ENCODE peak calls at places on chromosomes 12 and 14, in four cellular contexts. Z, T, K and L are unnamed samples.

GRCh38 chr14:103326078-103326477 is 8.0 kb upstream of the EIF5 start:
- DNase-seq in Z (no peak), T (no peak), K (no peak), L (no peak)

GRCh38 chr12:23132357-23132756 is 507.4 kb downstream of the ETNK1 start:
- DNase-seq in Z (no peak), T (no peak), K (no peak), L (no peak)

GRCh38 chr14:81453166-81453766 is 53.1 kb upstream of the STON2 start:
- DNase-seq in Z (no peak), T (peak; percentile 55), K (no peak), L (no peak)

GRCh38 chr12:114400395-114400794 is 5.5 kb downstream of the TBX5 start:
- DNase-seq in Z (no peak), T (no peak), K (no peak), L (no peak)

GRCh38 chr12:68393398-68393797 is 61.2 kb upstream of the MDM1 start:
- DNase-seq in Z (no peak), T (no peak), K (no peak), L (no peak)

GRCh38 chr12:90611891-90612290 is 343.1 kb downstream of the CCER1 start:
- DNase-seq in Z (no peak), T (no peak), K (no peak), L (no peak)

GRCh38 chr14:22973217-22974032 is 8.9 kb downstream of the AJUBA start:
- DNase-seq in Z (peak; percentile 57), T (peak; percentile 19), K (no peak), L (no peak)

GRCh38 chr12:89247541-89247942 is 104.8 kb downstream of the DUSP6 start:
- DNase-seq in Z (no peak), T (no peak), K (no peak), L (no peak)

GRCh38 chr14:88864198-88864597 is 39.7 kb downstream of the TTC8 start:
- DNase-seq in Z (no peak), T (no peak), K (no peak), L (no peak)

GRCh38 chr12:106919910-106920544 is 35.7 kb upstream of the TMEM263 start:
- DNase-seq in Z (peak; percentile 44), T (peak; percentile 57), K (no peak), L (peak; percentile 3)

GRCh38 chr12:93379432-93380308 is 1.9 kb downstream of the NUDT4 start:
- DNase-seq in Z (no peak), T (peak; percentile 23), K (no peak), L (no peak)

GRCh38 chr12:7155471-7156034 is 25.4 kb downstream of the CLSTN3 start:
- DNase-seq in Z (no peak), T (no peak), K (no peak), L (no peak)

GRCh38 chr14:64841772-64842490 is 37.8 kb downstream of the SPTB start:
- DNase-seq in Z (no peak), T (no peak), K (no peak), L (no peak)

GRCh38 chr12:89135976-89136634 is 216.2 kb downstream of the DUSP6 start:
- DNase-seq in Z (peak; percentile 76), T (no peak), K (peak; percentile 35), L (no peak)

GRCh38 chr14:20412422-20412821 is 879 bp downstream of the TEP1 start:
- DNase-seq in Z (no peak), T (peak; percentile 15), K (no peak), L (no peak)

GRCh38 chr12:93847517-93848452 is 170.6 kb downstream of the CRADD start:
- DNase-seq in Z (no peak), T (peak; percentile 16), K (no peak), L (peak; percentile 35)

GRCh38 chr14:26719514-26719913 is 121.7 kb upstream of the NOVA1 start:
- DNase-seq in Z (peak; percentile 51), T (no peak), K (no peak), L (peak; percentile 75)

GRCh38 chr12:115325858-115326257 is 641.9 kb upstream of the TBX3 start:
- DNase-seq in Z (no peak), T (no peak), K (no peak), L (no peak)

GRCh38 chr14:84496677-84497076 is 1033.3 kb upstream of the FLRT2 start:
- DNase-seq in Z (no peak), T (no peak), K (no peak), L (no peak)

GRCh38 chr12:30828686-30829085 is 73.9 kb upstream of the CAPRIN2 start:
- DNase-seq in Z (no peak), T (no peak), K (no peak), L (peak; percentile 94)

GRCh38 chr12:55850893-55851292 is 8.2 kb upstream of the MMP19 start:
- DNase-seq in Z (peak; percentile 52), T (no peak), K (no peak), L (no peak)
- TF ChIP-seq CTCF in Z (no peak), T (no peak), K (no peak), L (no peak)

GRCh38 chr12:110545812-110546211 is 37.3 kb downstream of the PPTC7 start:
- DNase-seq in Z (no peak), T (no peak), K (no peak), L (no peak)
- H3K4me3 ChIP-seq in Z (no peak overlapping the region), T (no peak overlapping the region), K (no peak overlapping the region), L (no peak overlapping the region)

DNA sequence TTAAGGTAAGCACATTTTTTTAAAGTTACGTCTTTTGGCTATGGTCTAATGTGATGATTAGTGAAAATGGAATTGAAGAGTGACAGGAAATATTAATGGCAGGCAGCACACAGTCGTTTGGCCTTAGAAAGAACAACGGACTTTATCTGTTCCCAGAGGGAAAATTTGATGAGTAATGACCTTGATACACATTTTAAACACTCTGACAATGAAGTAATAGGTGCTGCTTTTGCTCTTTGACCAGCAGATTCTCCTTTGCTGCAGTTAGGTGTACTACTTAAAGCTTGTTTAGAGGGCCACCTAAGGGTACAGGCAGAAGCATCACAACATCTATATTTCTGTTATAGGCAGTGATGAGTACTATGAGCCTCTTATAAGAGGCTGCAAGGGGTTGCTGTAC is 27.1 kb upstream of the RNU6-8 start:
- DNase-seq in Z (no peak), T (no peak), K (no peak), L (no peak)
- TF ChIP-seq CTCF in Z (no peak), T (no peak), K (no peak), L (peak; percentile 9)

GRCh38 chr14:35940291-35940690 is 114.2 kb downstream of the BRMS1L start:
- DNase-seq in Z (no peak), T (peak; percentile 80), K (no peak), L (no peak)
- H3K4me3 ChIP-seq in Z (peak overlapping the region; percentile 16), T (peak overlapping the region; percentile 49), K (no peak overlapping the region), L (no peak overlapping the region)

GRCh38 chr14:54839681-54840080 is 62.9 kb downstream of the GCH1 start:
- DNase-seq in Z (no peak), T (no peak), K (no peak), L (no peak)

GRCh38 chr14:54840336-54840735 is 62.3 kb downstream of the GCH1 start:
- DNase-seq in Z (no peak), T (no peak), K (no peak), L (no peak)

GRCh38 chr14:54837508-54838149 is 65.0 kb downstream of the GCH1 start:
- DNase-seq in Z (no peak), T (no peak), K (no peak), L (no peak)

GRCh38 chr14:54838931-54839512 is 63.6 kb downstream of the GCH1 start:
- DNase-seq in Z (no peak), T (no peak), K (no peak), L (no peak)

GRCh38 chr14:54840798-54841197 is 61.8 kb downstream of the GCH1 start:
- DNase-seq in Z (no peak), T (no peak), K (no peak), L (no peak)
- TF ChIP-seq CTCF in Z (no peak), T (no peak), K (no peak), L (no peak)

GRCh38 chr12:118103231-118103600 is 595 bp downstream of the VSIG10 start:
- DNase-seq in Z (peak; percentile 10), T (no peak), K (no peak), L (no peak)

GRCh38 chr12:118103601-118104382 is at the start of gene VSIG10:
- DNase-seq in Z (peak; percentile 68), T (no peak), K (no peak), L (no peak)

GRCh38 chr12:118101051-118101450 is 2.8 kb downstream of the VSIG10 start:
- DNase-seq in Z (no peak), T (no peak), K (no peak), L (no peak)

GRCh38 chr12:118102609-118103008 is 1.2 kb downstream of the VSIG10 start:
- DNase-seq in Z (no peak), T (no peak), K (no peak), L (no peak)

GRCh38 chr12:118102070-118102469 is 1.7 kb downstream of the VSIG10 start:
- DNase-seq in Z (no peak), T (no peak), K (peak; percentile 76), L (peak; percentile 61)
- H3K4me3 ChIP-seq in Z (no peak overlapping the region), T (no peak overlapping the region), K (peak overlapping the region; percentile 89), L (peak overlapping the region; percentile 88)

DNA sequence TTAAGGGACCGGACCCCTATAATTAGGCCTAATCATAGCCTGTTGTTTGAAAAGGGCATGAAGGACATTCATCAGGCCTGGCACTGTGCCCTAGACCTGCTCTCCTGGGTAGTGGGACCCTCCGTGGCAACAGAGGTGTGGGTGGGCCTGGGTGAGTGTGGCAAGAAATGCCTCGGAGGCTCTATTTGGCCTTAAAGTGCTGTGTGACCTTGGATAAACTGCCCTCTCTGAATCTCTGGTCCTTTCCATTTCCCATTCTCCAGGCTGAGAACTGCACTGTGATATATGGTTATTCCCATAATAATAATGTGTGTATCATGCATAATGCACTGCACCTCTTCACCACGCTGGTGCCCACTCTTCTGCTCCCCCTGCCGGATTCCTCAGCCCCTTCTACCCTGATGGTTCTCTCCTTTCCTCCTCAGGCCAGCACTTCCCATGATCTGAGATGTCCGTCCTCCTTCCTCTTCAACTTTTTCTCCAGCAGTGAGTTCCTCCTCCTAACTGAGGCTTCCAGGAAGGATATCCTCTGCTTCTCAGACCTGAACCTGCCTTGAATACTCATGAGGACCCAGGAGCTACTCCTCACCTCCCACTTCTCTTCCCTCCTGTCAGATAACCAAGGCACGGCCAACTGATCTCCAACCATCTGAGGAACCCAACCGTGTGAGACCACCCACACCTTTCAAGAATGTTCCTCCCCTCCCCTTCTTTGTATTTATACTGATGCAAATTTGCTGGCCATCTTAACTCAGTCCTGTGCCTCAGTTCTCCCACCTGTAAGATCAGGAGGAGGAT is 111.0 kb upstream of the PZP start:
- DNase-seq in Z (no peak), T (no peak), K (no peak), L (no peak)
- TF ChIP-seq CTCF in Z (no peak), T (peak; percentile 13), K (no peak), L (peak; percentile 13)

DNA sequence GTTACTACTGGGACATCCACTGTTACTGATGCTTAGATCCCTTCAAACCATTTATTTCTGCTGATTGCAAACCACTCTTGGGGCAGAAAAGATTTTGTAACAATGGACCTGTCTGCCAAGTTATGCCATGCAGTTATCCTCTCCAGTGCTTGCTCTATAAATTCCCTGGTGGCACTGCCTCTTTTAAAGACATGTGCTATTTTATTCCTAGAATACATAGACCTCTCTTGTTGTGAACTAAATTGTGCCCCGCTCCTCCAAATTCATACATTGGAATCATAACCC is 708.6 kb upstream of the FOXG1 start:
- DNase-seq in Z (no peak), T (no peak), K (no peak), L (no peak)
- H3K4me3 ChIP-seq in Z (no peak overlapping the region), T (peak overlapping the region; percentile 15), K (no peak overlapping the region), L (no peak overlapping the region)

GRCh38 chr12:130333341-130333740 is 4.3 kb upstream of the PIWIL1 start:
- DNase-seq in Z (no peak), T (no peak), K (no peak), L (no peak)
- TF ChIP-seq CTCF in Z (no peak), T (no peak), K (no peak), L (no peak)